ENCODE peak calls at places on chromosomes 13 and 19, in ten cellular contexts. W is uterus; C is GM23248; G is bronchial epithelial cell; V is neuronal stem cell; Y is HCT116; N is heart right ventricle; D is cardiac muscle cell; A is effector memory CD4-positive, alpha-beta T cell; U is fibroblast of lung. T is an unnamed sample.
A peak's percentile ranks its signal among the peaks of the same experiment; 100 is the strongest.

GRCh38 chr13:101624981-101625380 is 172.5 kb downstream of the ITGBL1 start:
- DNase-seq in W (no peak), C (no peak), G (no peak), V (no peak), Y (no peak), N (no peak), D (no peak), A (no peak), U (no peak), T (no peak)

GRCh38 chr13:48236528-48237353 is 3.7 kb downstream of the ITM2B start:
- DNase-seq in W (no peak), C (peak; percentile 45), G (peak; percentile 47), V (no peak), Y (no peak), N (no peak), D (peak; percentile 78), A (no peak), U (no peak), T (no peak)

GRCh38 chr13:113861433-113862030 is 2.3 kb downstream of the GAS6 start:
- DNase-seq in W (peak; percentile 20), C (no peak), G (peak; percentile 80), V (no peak), Y (no peak), N (no peak), D (no peak), A (no peak), U (no peak), T (peak; percentile 62)

GRCh38 chr13:84446972-84447700 is 564.9 kb upstream of the SLITRK1 start:
- DNase-seq in W (no peak), C (peak; percentile 18), G (peak; percentile 30), V (no peak), Y (no peak), N (no peak), D (peak; percentile 23), A (no peak), U (peak; percentile 14), T (no peak)

GRCh38 chr13:106367361-106367781 is 168.1 kb downstream of the EFNB2 start:
- DNase-seq in W (no peak), C (no peak), G (no peak), V (no peak), Y (no peak), N (no peak), D (no peak), A (no peak), U (no peak), T (no peak)

GRCh38 chr13:56561327-56561726 is 579.4 kb upstream of the PRR20A start:
- DNase-seq in W (no peak), C (no peak), G (peak; percentile 33), V (no peak), Y (no peak), N (no peak), D (no peak), A (no peak), U (no peak), T (peak; percentile 2)

GRCh38 chr19:37813340-37813739 is 34.0 kb upstream of the ZNF573 start:
- DNase-seq in W (no peak), C (no peak), G (no peak), V (no peak), Y (no peak), N (no peak), D (no peak), A (no peak), U (no peak), T (peak; percentile 23)

GRCh38 chr13:74979703-74980102 is 502.3 kb downstream of the TBC1D4 start:
- DNase-seq in W (no peak), C (no peak), G (no peak), V (no peak), Y (no peak), N (no peak), D (no peak), A (no peak), U (no peak), T (no peak)

GRCh38 chr13:111210488-111210887 is 95.4 kb downstream of the ARHGEF7 start:
- DNase-seq in W (no peak), C (peak; percentile 83), G (peak; percentile 61), V (no peak), Y (no peak), N (no peak), D (peak; percentile 88), A (no peak), U (peak; percentile 91), T (peak; percentile 57)

GRCh38 chr19:11138659-11139526 is 16.7 kb downstream of the SPC24 start:
- DNase-seq in W (peak; percentile 89), C (peak; percentile 93), G (peak; percentile 56), V (peak; percentile 57), Y (no peak), N (peak; percentile 83), D (peak; percentile 82), A (no peak), U (peak; percentile 80), T (peak; percentile 82)

GRCh38 chr19:2808129-2808941 is 11.3 kb upstream of the ZNF554 start:
- DNase-seq in W (no peak), C (no peak), G (no peak), V (no peak), Y (no peak), N (no peak), D (no peak), A (no peak), U (no peak), T (peak; percentile 54)
- H3K36me3 ChIP-seq in W (no peaks in the 10 kb centered on the region), C (no peaks in the 10 kb centered on the region), G (peaks cover 28% of the 10 kb centered on the region), V (peaks cover 96% of the 10 kb centered on the region), Y (peaks cover 44% of the 10 kb centered on the region), N (peaks cover 4% of the 10 kb centered on the region), D (peaks cover 25% of the 10 kb centered on the region), A (peaks cover 36% of the 10 kb centered on the region), U (peaks cover 17% of the 10 kb centered on the region), T (peaks cover 21% of the 10 kb centered on the region)

DNA sequence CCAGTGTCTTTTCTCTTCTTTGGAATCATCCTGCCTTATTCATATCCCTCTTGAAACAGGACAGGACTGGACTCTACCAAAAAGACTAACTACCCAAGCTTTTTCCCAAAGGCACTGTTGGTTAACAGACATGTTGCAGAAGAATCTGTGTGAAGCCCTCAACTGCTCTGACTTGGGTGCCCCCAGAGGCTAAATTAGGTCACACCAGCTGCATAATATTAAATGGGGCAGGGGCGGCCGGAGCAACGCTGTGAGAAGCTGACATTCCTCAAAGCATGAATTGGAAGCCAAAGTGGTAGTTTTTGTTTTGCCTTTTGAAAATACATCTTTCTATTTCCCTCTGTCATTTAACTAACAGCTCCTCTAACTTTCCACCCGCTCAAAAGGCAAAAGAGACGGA is 185.9 kb downstream of the LHFPL6 start:
- DNase-seq in W (no peak), C (peak; percentile 22), G (no peak), V (no peak), Y (no peak), N (no peak), D (peak; percentile 57), A (no peak), U (no peak), T (peak; percentile 36)
- H3K4me3 ChIP-seq in W (no peak overlapping the region), C (peak overlapping the region; percentile 47), G (no peak overlapping the region), V (no peak overlapping the region), Y (no peak overlapping the region), N (peak overlapping the region; percentile 24), D (no peak overlapping the region), A (no peak overlapping the region), U (peak overlapping the region; percentile 5), T (no peak overlapping the region)

GRCh38 chr19:15455996-15456395 is 6.2 kb upstream of the WIZ start:
- DNase-seq in W (no peak), C (no peak), G (no peak), V (no peak), Y (no peak), N (no peak), D (no peak), A (no peak), U (no peak), T (no peak)

GRCh38 chr19:15452111-15453047 is 2.6 kb upstream of the WIZ start:
- DNase-seq in W (peak; percentile 91), C (peak; percentile 88), G (peak; percentile 65), V (peak; percentile 86), Y (peak; percentile 91), N (peak; percentile 91), D (peak; percentile 91), A (peak; percentile 16), U (peak; percentile 68), T (peak; percentile 100)

GRCh38 chr19:15453906-15454305 is 4.2 kb upstream of the WIZ start:
- DNase-seq in W (no peak), C (no peak), G (no peak), V (no peak), Y (no peak), N (no peak), D (no peak), A (no peak), U (no peak), T (no peak)

GRCh38 chr19:15453091-15453498 is 3.3 kb upstream of the WIZ start:
- DNase-seq in W (no peak), C (peak; percentile 63), G (no peak), V (no peak), Y (no peak), N (no peak), D (peak; percentile 36), A (no peak), U (no peak), T (peak; percentile 91)

DNA sequence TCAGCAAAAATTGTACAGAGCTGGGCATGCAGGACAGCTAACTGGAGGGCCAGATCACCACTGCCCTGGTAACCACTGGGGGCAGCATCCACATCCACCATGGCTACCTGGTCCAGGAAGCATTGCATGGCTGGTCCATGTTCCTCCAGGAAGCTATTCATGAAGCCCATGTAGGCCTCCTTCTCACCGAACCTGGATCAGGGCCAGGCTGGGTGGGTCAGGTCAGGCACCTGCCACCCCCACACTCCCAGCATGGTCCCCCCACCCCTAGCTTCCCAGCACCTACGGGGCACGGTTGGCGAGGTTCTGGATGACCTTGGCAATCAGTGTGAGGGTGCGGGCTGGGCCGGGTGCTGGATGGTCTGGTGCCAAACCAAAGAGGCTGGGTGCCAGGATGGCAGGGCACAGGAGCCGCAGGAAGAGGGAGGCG is 4.6 kb upstream of the WIZ start:
- DNase-seq in W (no peak), C (no peak), G (no peak), V (no peak), Y (no peak), N (no peak), D (no peak), A (no peak), U (no peak), T (no peak)
- H3K27me3 ChIP-seq in W (peaks cover 14% of the 10 kb centered on the region), C (peaks cover 17% of the 10 kb centered on the region), G (peaks cover 17% of the 10 kb centered on the region), V (peaks cover 63% of the 10 kb centered on the region), Y (no peaks in the 10 kb centered on the region), N (peaks cover 38% of the 10 kb centered on the region), D (peaks cover 57% of the 10 kb centered on the region), A (no peaks in the 10 kb centered on the region), U (peaks cover 27% of the 10 kb centered on the region), T (peaks cover 59% of the 10 kb centered on the region)

GRCh38 chr13:45936621-45937020 is 85.1 kb upstream of the SIAH3 start:
- DNase-seq in W (no peak), C (no peak), G (no peak), V (no peak), Y (no peak), N (no peak), D (no peak), A (no peak), U (no peak), T (no peak)

GRCh38 chr13:45943965-45944364 is 92.4 kb upstream of the SIAH3 start:
- DNase-seq in W (no peak), C (peak; percentile 22), G (no peak), V (no peak), Y (no peak), N (no peak), D (peak; percentile 45), A (no peak), U (peak; percentile 55), T (no peak)

DNA sequence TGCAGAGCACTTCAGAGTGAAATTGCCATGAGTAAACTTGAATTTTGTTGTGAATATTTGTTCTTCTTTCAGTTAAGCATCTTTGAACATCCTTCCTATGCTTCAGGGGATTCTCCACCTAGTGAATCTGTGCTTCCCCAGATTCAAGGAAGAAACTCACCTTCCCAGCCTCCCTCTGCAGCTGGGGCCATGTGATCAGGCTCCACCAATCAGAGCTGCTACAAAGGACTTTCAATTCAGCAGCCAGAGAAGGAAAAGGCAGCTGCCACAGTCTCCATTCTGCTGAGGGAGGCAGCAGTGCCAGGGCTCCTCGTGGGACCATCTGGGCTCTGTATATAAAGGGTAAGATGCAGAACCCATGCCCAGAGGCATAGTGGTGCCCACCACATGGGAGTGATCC is 89.7 kb upstream of the SIAH3 start:
- DNase-seq in W (no peak), C (no peak), G (no peak), V (no peak), Y (no peak), N (no peak), D (no peak), A (no peak), U (no peak), T (no peak)
- H3K36me3 ChIP-seq in W (no peaks in the 10 kb centered on the region), C (no peaks in the 10 kb centered on the region), G (no peaks in the 10 kb centered on the region), V (no peaks in the 10 kb centered on the region), Y (no peaks in the 10 kb centered on the region), N (no peaks in the 10 kb centered on the region), D (no peaks in the 10 kb centered on the region), A (no peaks in the 10 kb centered on the region), U (no peaks in the 10 kb centered on the region), T (no peaks in the 10 kb centered on the region)

T was measured in H7.